ENCODE peak calls at places on chromosomes 6 and 20, in ten cellular contexts. N is psoas muscle; J is hippocampal formation; G is iPS-NIHi11; P is effector CD8-positive, alpha-beta T cell; H is cardiac muscle cell; M is esophagus muscularis mucosa; Q is natural killer cell treated with Interleukin-12 subunit alpha and Interleukin-12 subunit beta and Interleukin-15 and Interleukin-18, amount 100 ng/mL, for 72 hours; A is NCI-H2171 treated with DMSO at 0.1 percent for 48 hours; X is NCI-H446 treated with DMSO at 0.1 percent for 48 hours. W is an unnamed sample.
A peak's percentile ranks its signal among the peaks of the same experiment; 100 is the strongest.

GRCh38 chr20:57145089-57145631 is 121.3 kb downstream of the BMP7 start:
- DNase-seq in N (no peak), H (no peak), P (no peak), M (no peak), X (no peak), J (no peak), G (no peak), A (no peak), Q (no peak), W (no peak)

GRCh38 chr6:31399589-31400466 is 3.6 kb upstream of the MICA start:
- DNase-seq in N (peak; percentile 93), J (peak; percentile 67), X (no peak), G (peak; percentile 67), H (peak; percentile 95), M (peak; percentile 97), A (no peak), Q (peak; percentile 83), P (peak; percentile 56), W (peak; percentile 88)

GRCh38 chr6:167825059-167825758 is 1.5 kb upstream of the AFDN start:
- DNase-seq in Q (no peak), X (no peak), M (no peak), N (no peak), G (no peak), H (peak; percentile 68), A (no peak), J (no peak), P (no peak), W (no peak)

GRCh38 chr6:7255918-7256317 is 57.1 kb downstream of the SSR1 start:
- DNase-seq in Q (no peak), N (no peak), G (no peak), H (no peak), X (no peak), J (no peak), A (no peak), P (no peak), M (no peak), W (no peak)

GRCh38 chr6:117555882-117556498 is 46.3 kb downstream of the GOPC start:
- DNase-seq in Q (no peak), J (peak; percentile 24), G (peak; percentile 25), N (no peak), A (peak; percentile 25), H (peak; percentile 49), X (no peak), P (peak; percentile 56), M (no peak), W (no peak)

GRCh38 chr6:89888138-89888514 is 6.1 kb upstream of the GJA10 start:
- DNase-seq in G (no peak), N (no peak), J (no peak), Q (no peak), H (no peak), X (no peak), P (no peak), M (no peak), A (no peak), W (no peak)

GRCh38 chr20:39289831-39290230 is 327.7 kb downstream of the DHX35 start:
- DNase-seq in A (no peak), G (peak; percentile 48), Q (no peak), P (no peak), X (no peak), M (no peak), H (no peak), N (no peak), J (no peak), W (no peak)

GRCh38 chr6:53894086-53894485 is 99.3 kb downstream of the LRRC1 start:
- DNase-seq in X (peak; percentile 82), J (no peak), P (no peak), G (no peak), Q (no peak), H (peak; percentile 29), N (no peak), M (no peak), A (peak; percentile 57), W (no peak)

GRCh38 chr6:10210052-10210451 is 204.8 kb downstream of the TFAP2A start:
- DNase-seq in P (no peak), A (no peak), N (no peak), Q (no peak), H (peak; percentile 2), M (no peak), J (no peak), X (no peak), G (no peak), W (no peak)

GRCh38 chr6:51959744-51960383 is 127.5 kb downstream of the PKHD1 start:
- DNase-seq in Q (no peak), A (peak; percentile 5), P (no peak), M (peak; percentile 70), G (peak; percentile 74), H (peak; percentile 71), J (peak; percentile 33), X (peak; percentile 12), N (peak; percentile 59), W (peak; percentile 18)

GRCh38 chr6:63734923-63735322 is 99.3 kb downstream of the PHF3 start:
- DNase-seq in N (no peak), X (no peak), Q (no peak), G (no peak), H (no peak), A (no peak), J (no peak), P (no peak), M (no peak), W (no peak)

GRCh38 chr6:102154176-102154575 is 760.7 kb downstream of the GRIK2 start:
- DNase-seq in X (no peak), H (no peak), G (no peak), Q (no peak), J (no peak), N (no peak), A (no peak), M (no peak), P (no peak), W (no peak)

GRCh38 chr6:75602164-75602896 is 650 bp downstream of the SENP6 start:
- DNase-seq in N (peak; percentile 72), Q (peak; percentile 62), G (peak; percentile 47), H (peak; percentile 70), A (peak; percentile 66), P (peak; percentile 46), J (peak; percentile 72), X (no peak), M (no peak), W (no peak)

GRCh38 chr6:134446228-134446848 is 128.4 kb upstream of the SGK1 start:
- DNase-seq in G (no peak), J (peak; percentile 42), N (no peak), X (no peak), A (peak; percentile 21), H (peak; percentile 59), M (no peak), Q (no peak), P (no peak), W (no peak)

GRCh38 chr6:16482702-16483314 is 244.4 kb downstream of the GMPR start:
- DNase-seq in H (no peak), A (no peak), P (no peak), J (no peak), Q (no peak), M (no peak), X (no peak), N (no peak), G (no peak), W (no peak)

GRCh38 chr6:170200458-170200891 is 90.4 kb downstream of the DLL1 start:
- DNase-seq in Q (no peak), X (no peak), G (no peak), M (peak; percentile 87), A (no peak), P (no peak), J (no peak), N (no peak), H (peak; percentile 43), W (no peak)

GRCh38 chr6:122797537-122797936 is 8.5 kb downstream of the SMPDL3A start:
- DNase-seq in A (no peak), H (no peak), Q (no peak), J (no peak), N (no peak), X (no peak), M (no peak), G (no peak), P (no peak), W (no peak)

GRCh38 chr6:143123081-143123480 is 62.4 kb downstream of the AIG1 start:
- DNase-seq in M (no peak), Q (no peak), N (no peak), H (no peak), G (no peak), J (no peak), P (no peak), X (no peak), A (no peak), W (no peak)

GRCh38 chr6:114740547-114740946 is 397.7 kb upstream of the HS3ST5 start:
- DNase-seq in J (no peak), Q (no peak), X (no peak), P (no peak), A (no peak), M (no peak), N (no peak), G (peak; percentile 11), H (no peak), W (no peak)

GRCh38 chr6:53910834-53911233 is 116.0 kb downstream of the LRRC1 start:
- DNase-seq in X (no peak), Q (no peak), A (no peak), M (no peak), G (no peak), N (no peak), H (peak; percentile 40), P (no peak), J (peak; percentile 34), W (no peak)

GRCh38 chr20:49586967-49587587 is 19.1 kb upstream of the PTGIS start:
- DNase-seq in Q (no peak), X (no peak), G (no peak), H (peak; percentile 57), N (no peak), M (no peak), J (no peak), A (no peak), P (no peak), W (no peak)

GRCh38 chr6:55543633-55544309 is 35.2 kb downstream of the HMGCLL1 start:
- DNase-seq in H (peak; percentile 2), P (no peak), G (peak; percentile 33), M (no peak), Q (no peak), X (no peak), A (no peak), N (no peak), J (no peak), W (peak; percentile 7)

GRCh38 chr6:95091823-95092436 is 485.4 kb upstream of the MANEA start:
- DNase-seq in M (no peak), A (peak; percentile 84), H (peak; percentile 66), G (peak; percentile 42), J (no peak), X (peak; percentile 75), P (no peak), Q (no peak), N (no peak), W (no peak)

GRCh38 chr6:166671434-166672061 is 44.5 kb upstream of the RPS6KA2 start:
- DNase-seq in A (no peak), N (no peak), Q (no peak), G (peak; percentile 51), M (no peak), J (no peak), X (no peak), H (peak; percentile 44), P (no peak), W (no peak)

GRCh38 chr6:142406131-142406530 is 104.3 kb downstream of the ADGRG6 start:
- DNase-seq in M (no peak), A (no peak), X (no peak), G (no peak), H (peak; percentile 33), P (no peak), J (no peak), N (no peak), Q (no peak), W (no peak)

GRCh38 chr6:19368511-19368910 is 468.7 kb upstream of the ID4 start:
- DNase-seq in X (no peak), P (no peak), J (no peak), M (no peak), A (no peak), N (no peak), H (peak; percentile 47), G (no peak), Q (no peak), W (no peak)

GRCh38 chr20:31566658-31567379 is 38.3 kb upstream of the ID1 start:
- DNase-seq in J (no peak), N (no peak), X (no peak), H (no peak), G (peak; percentile 47), Q (no peak), M (no peak), A (peak; percentile 93), P (no peak), W (no peak)

GRCh38 chr6:140790109-140790508 is 1342.6 kb upstream of the GJE1 start:
- DNase-seq in H (no peak), G (no peak), P (no peak), A (no peak), M (no peak), X (no peak), J (no peak), N (no peak), Q (no peak), W (no peak)

W was measured in A549.